ENCODE peak calls at places on chromosome 11, in five cellular contexts. M is A549; A is CD4-positive, alpha-beta T cell; D is GM12865; I is NCI-H1105. R is an unnamed sample.

GRCh38 chr11:3119141-3119821 is 45.8 kb downstream of the OSBPL5 start:
- DNase-seq in M (no peak), A (no peak), D (no peak), I (no peak), R (no peak)

GRCh38 chr11:6727971-6728890 is 43.5 kb downstream of the OR2AG2 start:
- DNase-seq in M (peak), A (no peak), D (no peak), I (no peak), R (no peak)

GRCh38 chr11:18617688-18618340 is 16.3 kb downstream of the SPTY2D1 start:
- DNase-seq in M (no peak), A (peak), D (peak), I (no peak), R (no peak)

GRCh38 chr11:118841469-118842222 is 42.0 kb upstream of the CXCR5 start:
- DNase-seq in M (no peak), A (peak), D (peak), I (no peak), R (peak)

GRCh38 chr11:132888226-132888625 is 644.1 kb downstream of the OPCML start:
- DNase-seq in M (no peak), A (no peak), D (no peak), I (no peak), R (no peak)

GRCh38 chr11:3922056-3922455 is 66.6 kb downstream of the STIM1 start:
- DNase-seq in M (no peak), A (no peak), D (no peak), I (no peak), R (no peak)

GRCh38 chr11:128095459-128096096 is 491.8 kb downstream of the ETS1 start:
- DNase-seq in M (peak), A (no peak), D (no peak), I (no peak), R (no peak)

GRCh38 chr11:43245471-43245870 is 66.3 kb upstream of the API5 start:
- DNase-seq in M (no peak), A (no peak), D (no peak), I (no peak), R (no peak)

GRCh38 chr11:126225266-126225665 is 13.7 kb downstream of the FAM118B start:
- DNase-seq in M (no peak), A (no peak), D (no peak), I (no peak), R (no peak)

GRCh38 chr11:102390667-102391449 is 43.8 kb downstream of the BIRC2 start:
- DNase-seq in M (peak), A (peak), D (peak), I (peak), R (peak)